ENCODE peak calls at places on chromosomes 2 and 18, in six cellular contexts. One of them, this sample, is unnamed. For H3K27me3, the result is how much of the 10 kb centered on the place peaks cover.

GRCh38 chr2:57542081-57542480 is 504.5 kb upstream of the VRK2 start:
- DNase-seq in endodermal cell: no peak
- DNase-seq in SK-N-SH: no peak
- DNase-seq in heart left ventricle: no peak
- DNase-seq in thoracic aorta: no peak
- DNase-seq in mesendoderm: no peak
- DNase-seq in this sample: no peak

GRCh38 chr2:46365913-46366674 is 68.9 kb downstream of the EPAS1 start:
- DNase-seq in thoracic aorta: no peak
- DNase-seq in endodermal cell: no peak
- DNase-seq in heart left ventricle: no peak
- DNase-seq in mesendoderm: peak
- DNase-seq in SK-N-SH: peak
- DNase-seq in this sample: no peak

GRCh38 chr2:100321181-100321880 is 970 bp downstream of the LONRF2 start:
- DNase-seq in mesendoderm: peak
- DNase-seq in SK-N-SH: peak
- DNase-seq in endodermal cell: peak
- DNase-seq in thoracic aorta: no peak
- DNase-seq in heart left ventricle: peak
- DNase-seq in this sample: peak

GRCh38 chr2:157627594-157628281 is 926 bp downstream of the ACVR1C start:
- DNase-seq in SK-N-SH: no peak
- DNase-seq in endodermal cell: no peak
- DNase-seq in heart left ventricle: no peak
- DNase-seq in thoracic aorta: no peak
- DNase-seq in mesendoderm: peak
- DNase-seq in this sample: no peak

GRCh38 chr2:35343135-35343534 is 1012.4 kb upstream of the CRIM1 start:
- DNase-seq in endodermal cell: no peak
- DNase-seq in mesendoderm: peak
- DNase-seq in SK-N-SH: peak
- DNase-seq in heart left ventricle: no peak
- DNase-seq in thoracic aorta: no peak
- DNase-seq in this sample: no peak

GRCh38 chr2:241931976-241932894 is 62.7 kb downstream of the RTP5 start:
- DNase-seq in SK-N-SH: no peak
- DNase-seq in mesendoderm: no peak
- DNase-seq in heart left ventricle: no peak
- DNase-seq in endodermal cell: no peak
- DNase-seq in thoracic aorta: no peak
- DNase-seq in this sample: peak

GRCh38 chr2:181680937-181681811 is 857 bp upstream of the NEUROD1 start:
- DNase-seq in heart left ventricle: no peak
- DNase-seq in thoracic aorta: no peak
- DNase-seq in SK-N-SH: no peak
- DNase-seq in endodermal cell: peak
- DNase-seq in mesendoderm: no peak
- DNase-seq in this sample: no peak

GRCh38 chr2:161681043-161681442 is 56.8 kb downstream of the SLC4A10 start:
- DNase-seq in heart left ventricle: no peak
- DNase-seq in endodermal cell: no peak
- DNase-seq in thoracic aorta: no peak
- DNase-seq in mesendoderm: no peak
- DNase-seq in SK-N-SH: no peak
- DNase-seq in this sample: no peak

GRCh38 chr2:127081826-127082633 is 24.9 kb downstream of the BIN1 start:
- DNase-seq in mesendoderm: no peak
- DNase-seq in SK-N-SH: no peak
- DNase-seq in heart left ventricle: no peak
- DNase-seq in thoracic aorta: no peak
- DNase-seq in endodermal cell: no peak
- DNase-seq in this sample: no peak

GRCh38 chr2:85605406-85606115 is 3.1 kb upstream of the TMEM150A start:
- DNase-seq in heart left ventricle: peak
- DNase-seq in SK-N-SH: no peak
- DNase-seq in endodermal cell: peak
- DNase-seq in thoracic aorta: no peak
- DNase-seq in mesendoderm: no peak
- DNase-seq in this sample: no peak

GRCh38 chr2:189222440-189222839 is 42.9 kb upstream of the COL5A2 start:
- DNase-seq in endodermal cell: no peak
- DNase-seq in SK-N-SH: no peak
- DNase-seq in thoracic aorta: no peak
- DNase-seq in heart left ventricle: no peak
- DNase-seq in mesendoderm: no peak
- DNase-seq in this sample: peak

GRCh38 chr2:17960925-17961324 is 82.5 kb downstream of the KCNS3 start:
- DNase-seq in endodermal cell: no peak
- DNase-seq in thoracic aorta: no peak
- DNase-seq in mesendoderm: no peak
- DNase-seq in heart left ventricle: no peak
- DNase-seq in SK-N-SH: no peak
- DNase-seq in this sample: no peak

GRCh38 chr18:56162871-56163270 is 475.5 kb downstream of the TXNL1 start:
- DNase-seq in endodermal cell: no peak
- DNase-seq in heart left ventricle: no peak
- DNase-seq in SK-N-SH: no peak
- DNase-seq in thoracic aorta: no peak
- DNase-seq in mesendoderm: no peak
- DNase-seq in this sample: peak

GRCh38 chr2:84823229-84823628 is 57.7 kb downstream of the TRABD2A start:
- DNase-seq in heart left ventricle: no peak
- DNase-seq in thoracic aorta: no peak
- DNase-seq in SK-N-SH: no peak
- DNase-seq in mesendoderm: no peak
- DNase-seq in endodermal cell: no peak
- DNase-seq in this sample: no peak

GRCh38 chr2:205060269-205060668 is 515.0 kb downstream of the PARD3B start:
- DNase-seq in heart left ventricle: no peak
- DNase-seq in mesendoderm: no peak
- DNase-seq in SK-N-SH: no peak
- DNase-seq in endodermal cell: no peak
- DNase-seq in thoracic aorta: no peak
- DNase-seq in this sample: no peak

GRCh38 chr2:169571571-169571970 is 2.1 kb downstream of the FASTKD1 start:
- DNase-seq in thoracic aorta: no peak
- DNase-seq in endodermal cell: no peak
- DNase-seq in SK-N-SH: no peak
- DNase-seq in heart left ventricle: no peak
- DNase-seq in mesendoderm: no peak
- DNase-seq in this sample: no peak

GRCh38 chr18:53603281-53603680 is 621.2 kb downstream of the MBD2 start:
- DNase-seq in mesendoderm: no peak
- DNase-seq in thoracic aorta: no peak
- DNase-seq in endodermal cell: no peak
- DNase-seq in SK-N-SH: no peak
- DNase-seq in heart left ventricle: no peak
- DNase-seq in this sample: no peak

GRCh38 chr2:3517948-3518495 is 1.3 kb downstream of the ADI1 start:
- DNase-seq in mesendoderm: no peak
- DNase-seq in endodermal cell: no peak
- DNase-seq in SK-N-SH: no peak
- DNase-seq in heart left ventricle: no peak
- DNase-seq in thoracic aorta: no peak
- DNase-seq in this sample: no peak

GRCh38 chr18:54263904-54264336 is 5.4 kb upstream of the POLI start:
- DNase-seq in thoracic aorta: no peak
- DNase-seq in heart left ventricle: no peak
- DNase-seq in endodermal cell: no peak
- DNase-seq in mesendoderm: no peak
- DNase-seq in SK-N-SH: no peak
- DNase-seq in this sample: no peak

GRCh38 chr2:165778187-165778556 is 15.9 kb downstream of the GALNT3 start:
- DNase-seq in mesendoderm: no peak
- DNase-seq in thoracic aorta: no peak
- DNase-seq in endodermal cell: no peak
- DNase-seq in heart left ventricle: no peak
- DNase-seq in SK-N-SH: no peak
- DNase-seq in this sample: no peak

GRCh38 chr2:238886453-238887094 is 38.7 kb downstream of the TWIST2 start:
- DNase-seq in endodermal cell: no peak
- DNase-seq in SK-N-SH: no peak
- DNase-seq in mesendoderm: no peak
- DNase-seq in thoracic aorta: no peak
- DNase-seq in heart left ventricle: no peak
- DNase-seq in this sample: no peak
- H3K27ac ChIP-seq in endodermal cell: no peak
- H3K27ac ChIP-seq in SK-N-SH: no peak
- H3K27ac ChIP-seq in mesendoderm: no peak
- H3K27ac ChIP-seq in thoracic aorta: no peak
- H3K27ac ChIP-seq in heart left ventricle: no peak
- H3K27ac ChIP-seq in this sample: no peak

DNA sequence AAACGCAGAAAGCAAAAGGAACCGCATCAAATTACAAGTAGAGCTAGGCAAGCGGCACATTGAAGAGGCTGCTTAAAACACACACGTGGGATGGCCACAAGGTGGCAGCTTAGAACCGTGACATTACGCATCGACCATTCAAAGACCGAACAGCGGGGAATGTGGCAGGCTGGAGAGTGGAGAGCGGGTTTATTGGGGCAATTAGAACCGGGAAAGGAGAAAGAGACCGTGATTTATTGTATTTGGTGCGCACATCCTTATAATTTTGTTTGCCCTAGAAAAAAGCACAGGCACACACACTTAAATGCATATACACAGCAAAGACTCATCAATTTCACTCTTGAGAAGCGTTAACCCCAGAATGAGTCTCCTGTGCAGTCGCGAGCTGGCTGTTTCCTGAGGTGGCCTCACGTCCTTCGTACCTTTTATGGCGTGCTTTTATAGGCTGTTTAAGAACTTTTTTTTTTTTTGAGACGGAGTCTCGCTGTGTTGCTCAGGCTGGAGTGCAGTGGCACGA is 31.7 kb upstream of the MEP1B start:
- DNase-seq in SK-N-SH: peak
- DNase-seq in heart left ventricle: peak
- DNase-seq in thoracic aorta: peak
- DNase-seq in mesendoderm: peak
- DNase-seq in endodermal cell: peak
- DNase-seq in this sample: peak
- H3K4me3 ChIP-seq in SK-N-SH: no peak
- H3K4me3 ChIP-seq in heart left ventricle: peak
- H3K4me3 ChIP-seq in thoracic aorta: peak
- H3K4me3 ChIP-seq in mesendoderm: no peak
- H3K4me3 ChIP-seq in endodermal cell: no peak
- H3K4me3 ChIP-seq in this sample: no peak

DNA sequence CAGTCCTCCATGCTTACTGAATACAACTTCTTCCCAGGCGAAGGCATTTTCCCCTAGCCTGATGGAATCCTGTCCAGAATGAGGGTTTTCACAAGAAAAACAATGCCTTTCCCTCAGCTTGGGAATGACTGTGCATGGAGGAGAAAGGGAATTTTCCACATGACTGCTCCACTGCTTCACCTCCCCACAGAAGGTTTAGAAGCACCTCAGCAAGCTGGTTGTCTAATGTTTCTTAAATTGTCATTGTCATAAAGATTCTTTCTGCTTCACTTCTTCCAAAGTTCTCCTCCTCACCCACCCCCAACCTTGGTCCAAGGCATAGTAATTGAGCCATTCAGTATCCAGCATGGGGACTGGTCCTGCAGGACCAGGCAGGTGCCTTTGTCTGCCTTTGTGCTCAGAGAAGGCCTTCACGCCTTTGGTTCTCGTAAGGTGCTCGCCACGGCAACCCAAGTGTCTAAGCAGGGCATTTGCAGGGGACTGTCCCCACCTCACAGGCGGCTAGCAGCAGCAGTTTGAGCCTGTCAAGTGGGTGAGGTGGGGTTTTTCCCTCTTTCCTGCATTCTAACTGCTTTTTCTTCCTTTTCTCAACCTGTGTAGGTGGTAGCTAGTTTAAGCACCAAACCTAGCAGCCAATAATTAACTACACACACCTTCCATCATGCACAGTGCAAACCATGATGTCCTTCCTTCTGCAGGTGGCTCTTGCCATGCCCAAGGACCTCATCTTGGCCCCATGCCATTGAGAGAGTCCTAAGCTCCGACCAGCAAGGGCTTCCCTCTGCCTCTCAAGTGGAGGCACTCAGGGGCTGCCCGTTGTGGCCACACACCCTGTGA is 65.7 kb upstream of the BCL2L11 start:
- DNase-seq in endodermal cell: no peak
- DNase-seq in thoracic aorta: no peak
- DNase-seq in heart left ventricle: no peak
- DNase-seq in mesendoderm: no peak
- DNase-seq in SK-N-SH: no peak
- DNase-seq in this sample: no peak
- H3K27me3 ChIP-seq in endodermal cell: under half
- H3K27me3 ChIP-seq in thoracic aorta: under half
- H3K27me3 ChIP-seq in heart left ventricle: under half
- H3K27me3 ChIP-seq in mesendoderm: under half
- H3K27me3 ChIP-seq in SK-N-SH: under half
- H3K27me3 ChIP-seq in this sample: under half

GRCh38 chr2:1990724-1991123 is 246.4 kb upstream of the PXDN start:
- DNase-seq in heart left ventricle: peak
- DNase-seq in endodermal cell: peak
- DNase-seq in thoracic aorta: no peak
- DNase-seq in SK-N-SH: peak
- DNase-seq in mesendoderm: no peak
- DNase-seq in this sample: peak

GRCh38 chr2:1988594-1988993 is 244.3 kb upstream of the PXDN start:
- DNase-seq in endodermal cell: peak
- DNase-seq in thoracic aorta: no peak
- DNase-seq in mesendoderm: no peak
- DNase-seq in SK-N-SH: no peak
- DNase-seq in heart left ventricle: no peak
- DNase-seq in this sample: no peak

GRCh38 chr2:1989216-1989615 is 244.9 kb upstream of the PXDN start:
- DNase-seq in endodermal cell: peak
- DNase-seq in thoracic aorta: no peak
- DNase-seq in mesendoderm: no peak
- DNase-seq in heart left ventricle: no peak
- DNase-seq in SK-N-SH: no peak
- DNase-seq in this sample: peak

GRCh38 chr2:1991126-1991525 is 246.8 kb upstream of the PXDN start:
- DNase-seq in thoracic aorta: no peak
- DNase-seq in SK-N-SH: no peak
- DNase-seq in heart left ventricle: no peak
- DNase-seq in endodermal cell: peak
- DNase-seq in mesendoderm: no peak
- DNase-seq in this sample: no peak

DNA sequence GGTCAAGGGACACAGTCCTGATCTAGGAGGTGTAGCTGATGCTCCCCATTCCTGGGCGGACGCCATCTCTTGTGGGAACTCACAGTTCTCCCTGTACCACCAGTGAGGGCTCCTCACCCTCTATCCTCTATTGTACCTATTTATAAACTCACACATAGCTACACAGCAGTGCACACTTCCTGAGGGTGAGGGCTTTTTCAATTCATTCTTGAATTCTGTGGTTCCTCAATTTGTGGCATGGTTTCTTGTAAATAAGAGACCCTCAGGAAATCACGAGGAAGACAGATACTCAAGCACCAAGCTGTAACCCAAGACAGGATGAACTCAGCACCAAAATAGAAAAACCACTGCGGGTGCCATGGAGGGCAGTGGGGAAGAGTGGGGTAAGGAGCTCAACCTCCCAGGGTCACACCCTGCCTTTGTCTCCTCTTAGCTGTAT is 245.9 kb upstream of the PXDN start:
- DNase-seq in thoracic aorta: no peak
- DNase-seq in SK-N-SH: no peak
- DNase-seq in mesendoderm: no peak
- DNase-seq in heart left ventricle: no peak
- DNase-seq in endodermal cell: no peak
- DNase-seq in this sample: no peak
- H3K27ac ChIP-seq in thoracic aorta: no peak
- H3K27ac ChIP-seq in SK-N-SH: peak
- H3K27ac ChIP-seq in mesendoderm: no peak
- H3K27ac ChIP-seq in heart left ventricle: no peak
- H3K27ac ChIP-seq in endodermal cell: no peak
- H3K27ac ChIP-seq in this sample: no peak

This sample was measured in pancreas.